ENCODE peak calls at places on chromosome 21, in eight cellular contexts. M is midbrain; W is CD4-positive, CD25-positive, alpha-beta regulatory T cell; C is activated CD4-positive, alpha-beta T cell treated with anti-CD3 and anti-CD28 coated beads, Interleukin-2, amount 10 ng/mL, durations not matched to agents 7 days and 5 days; J is non-pigmented ciliary epithelial cell; N is left lobe of liver; T is anterior cingulate cortex; E is SJSA1. H is an unnamed sample.

GRCh38 chr21:16573581-16573980 is 843.8 kb downstream of the USP25 start:
- DNase-seq in M (no peak), W (no peak), C (no peak), J (no peak), N (no peak), T (no peak), E (no peak), H (no peak)

GRCh38 chr21:44957047-44957831 is 17.4 kb downstream of the SLX9 start:
- DNase-seq in M (no peak), W (no peak), C (no peak), J (no peak), N (no peak), T (no peak), E (no peak), H (no peak)

GRCh38 chr21:44434936-44435635 is 20.2 kb upstream of the LRRC3 start:
- DNase-seq in M (no peak), W (no peak), C (no peak), J (no peak), N (peak), T (no peak), E (peak), H (no peak)

GRCh38 chr21:31108969-31109368 is 70.7 kb upstream of the KRTAP19-8 start:
- DNase-seq in M (peak), W (no peak), C (no peak), J (no peak), N (no peak), T (no peak), E (no peak), H (peak)

GRCh38 chr21:31354604-31355443 is 10.8 kb upstream of the TIAM1 start:
- DNase-seq in M (no peak), W (peak), C (peak), J (peak), N (no peak), T (no peak), E (peak), H (no peak)

GRCh38 chr21:41068411-41069304 is 99.3 kb upstream of the BACE2 start:
- DNase-seq in M (peak), W (peak), C (peak), J (peak), N (peak), T (peak), E (peak), H (peak)

GRCh38 chr21:23612210-23612609 is 1995.1 kb downstream of the MRPL39 start:
- DNase-seq in M (no peak), W (no peak), C (no peak), J (no peak), N (no peak), T (no peak), E (no peak), H (no peak)

GRCh38 chr21:34513109-34513675 is 1.2 kb upstream of the KCNE1 start:
- DNase-seq in M (no peak), W (no peak), C (no peak), J (no peak), N (no peak), T (no peak), E (no peak), H (no peak)

GRCh38 chr21:42574234-42575027 is 60.8 kb downstream of the SLC37A1 start:
- DNase-seq in M (no peak), W (no peak), C (no peak), J (no peak), N (peak), T (no peak), E (peak), H (no peak)

GRCh38 chr21:42530167-42530518 is 16.5 kb downstream of the SLC37A1 start:
- DNase-seq in M (no peak), W (no peak), C (no peak), J (no peak), N (no peak), T (peak), E (peak), H (no peak)

GRCh38 chr21:43289966-43290365 is 121.2 kb downstream of the CRYAA start:
- DNase-seq in M (no peak), W (no peak), C (no peak), J (no peak), N (no peak), T (no peak), E (no peak), H (no peak)

GRCh38 chr21:44989943-44990780 is 50.3 kb downstream of the SLX9 start:
- DNase-seq in M (no peak), W (no peak), C (no peak), J (no peak), N (no peak), T (no peak), E (no peak), H (no peak)

GRCh38 chr21:16541366-16541765 is 811.6 kb downstream of the USP25 start:
- DNase-seq in M (no peak), W (no peak), C (no peak), J (no peak), N (no peak), T (no peak), E (no peak), H (no peak)

GRCh38 chr21:33734326-33734725 is 92.0 kb downstream of the ITSN1 start:
- DNase-seq in M (no peak), W (no peak), C (no peak), J (peak), N (no peak), T (no peak), E (no peak), H (no peak)

GRCh38 chr21:34126269-34126668 is 52.9 kb downstream of the MRPS6 start:
- DNase-seq in M (peak), W (peak), C (peak), J (no peak), N (no peak), T (peak), E (no peak), H (no peak)

GRCh38 chr21:34037446-34037845 is 35.9 kb upstream of the MRPS6 start:
- DNase-seq in M (no peak), W (no peak), C (no peak), J (peak), N (no peak), T (no peak), E (peak), H (no peak)

GRCh38 chr21:36510911-36511310 is 31.0 kb upstream of the CLDN14 start:
- DNase-seq in M (no peak), W (no peak), C (no peak), J (no peak), N (no peak), T (no peak), E (no peak), H (no peak)

GRCh38 chr21:37220433-37220980 is 46.6 kb downstream of the VPS26C start:
- DNase-seq in M (peak), W (peak), C (peak), J (no peak), N (peak), T (peak), E (no peak), H (peak)

GRCh38 chr21:15221799-15222386 is 157.1 kb upstream of the NRIP1 start:
- DNase-seq in M (no peak), W (no peak), C (no peak), J (peak), N (peak), T (no peak), E (no peak), H (no peak)

GRCh38 chr21:41148798-41149197 is 19.2 kb upstream of the BACE2 start:
- DNase-seq in M (no peak), W (no peak), C (no peak), J (no peak), N (no peak), T (no peak), E (no peak), H (no peak)

H was measured in globus pallidus.